ENCODE peak calls at places on chromosomes 11 and 22, in five cellular contexts. One of them, this sample, is unnamed.

GRCh38 chr22:19704355-19705015 is 9.8 kb upstream of the SEPTIN5 start:
- DNase-seq in H7: peak
- DNase-seq in esophagus squamous epithelium: no peak
- DNase-seq in DMS53: peak
- DNase-seq in T-helper 2 cell: no peak
- DNase-seq in this sample: no peak

GRCh38 chr11:122033193-122033592 is 82.8 kb downstream of the BLID start:
- DNase-seq in H7: no peak
- DNase-seq in T-helper 2 cell: no peak
- DNase-seq in esophagus squamous epithelium: no peak
- DNase-seq in DMS53: no peak
- DNase-seq in this sample: no peak

GRCh38 chr11:77039491-77040400 is 5.5 kb downstream of the B3GNT6 start:
- DNase-seq in H7: peak
- DNase-seq in DMS53: peak
- DNase-seq in T-helper 2 cell: no peak
- DNase-seq in esophagus squamous epithelium: no peak
- DNase-seq in this sample: peak

GRCh38 chr11:57546869-57547518 is 9.6 kb downstream of the SMTNL1 start:
- DNase-seq in H7: peak
- DNase-seq in esophagus squamous epithelium: no peak
- DNase-seq in DMS53: peak
- DNase-seq in T-helper 2 cell: no peak
- DNase-seq in this sample: peak

GRCh38 chr11:100876826-100877545 is 189.9 kb downstream of the ARHGAP42 start:
- DNase-seq in DMS53: peak
- DNase-seq in H7: no peak
- DNase-seq in esophagus squamous epithelium: no peak
- DNase-seq in T-helper 2 cell: no peak
- DNase-seq in this sample: peak

GRCh38 chr11:70650075-70650909 is 252.0 kb downstream of the CTTN start:
- DNase-seq in esophagus squamous epithelium: no peak
- DNase-seq in DMS53: peak
- DNase-seq in H7: peak
- DNase-seq in T-helper 2 cell: no peak
- DNase-seq in this sample: peak

GRCh38 chr11:8265681-8266241 is 2.1 kb upstream of the LMO1 start:
- DNase-seq in DMS53: peak
- DNase-seq in esophagus squamous epithelium: no peak
- DNase-seq in H7: peak
- DNase-seq in T-helper 2 cell: no peak
- DNase-seq in this sample: peak

GRCh38 chr11:120931057-120931779 is 92.7 kb upstream of the TBCEL start:
- DNase-seq in H7: no peak
- DNase-seq in T-helper 2 cell: no peak
- DNase-seq in DMS53: peak
- DNase-seq in esophagus squamous epithelium: no peak
- DNase-seq in this sample: peak

GRCh38 chr11:86043765-86044534 is 24.9 kb downstream of the PICALM start:
- DNase-seq in DMS53: no peak
- DNase-seq in esophagus squamous epithelium: no peak
- DNase-seq in H7: no peak
- DNase-seq in T-helper 2 cell: no peak
- DNase-seq in this sample: no peak

GRCh38 chr11:91067666-91068065 is 844.8 kb upstream of the CHORDC1 start:
- DNase-seq in DMS53: no peak
- DNase-seq in T-helper 2 cell: no peak
- DNase-seq in H7: no peak
- DNase-seq in esophagus squamous epithelium: no peak
- DNase-seq in this sample: no peak

GRCh38 chr11:35321532-35322320 is 97.6 kb downstream of the SLC1A2 start:
- DNase-seq in esophagus squamous epithelium: no peak
- DNase-seq in H7: no peak
- DNase-seq in DMS53: no peak
- DNase-seq in T-helper 2 cell: no peak
- DNase-seq in this sample: no peak

GRCh38 chr11:783581-784015 is 6.3 kb downstream of the CEND1 start:
- DNase-seq in DMS53: no peak
- DNase-seq in esophagus squamous epithelium: no peak
- DNase-seq in T-helper 2 cell: no peak
- DNase-seq in H7: peak
- DNase-seq in this sample: peak

GRCh38 chr11:46554205-46555162 is 39.3 kb downstream of the AMBRA1 start:
- DNase-seq in H7: no peak
- DNase-seq in T-helper 2 cell: no peak
- DNase-seq in DMS53: peak
- DNase-seq in esophagus squamous epithelium: no peak
- DNase-seq in this sample: peak

GRCh38 chr11:18844753-18845367 is 53.3 kb upstream of the PTPN5 start:
- DNase-seq in DMS53: peak
- DNase-seq in T-helper 2 cell: no peak
- DNase-seq in H7: peak
- DNase-seq in esophagus squamous epithelium: no peak
- DNase-seq in this sample: peak

GRCh38 chr11:70111269-70112016 is 33.3 kb downstream of the ANO1 start:
- DNase-seq in T-helper 2 cell: no peak
- DNase-seq in DMS53: no peak
- DNase-seq in H7: no peak
- DNase-seq in esophagus squamous epithelium: no peak
- DNase-seq in this sample: peak

GRCh38 chr11:17898071-17898470 is 114.8 kb downstream of the SERGEF start:
- DNase-seq in DMS53: no peak
- DNase-seq in esophagus squamous epithelium: no peak
- DNase-seq in H7: no peak
- DNase-seq in T-helper 2 cell: no peak
- DNase-seq in this sample: no peak

GRCh38 chr11:128052912-128053641 is 534.3 kb downstream of the ETS1 start:
- DNase-seq in T-helper 2 cell: no peak
- DNase-seq in esophagus squamous epithelium: no peak
- DNase-seq in DMS53: peak
- DNase-seq in H7: no peak
- DNase-seq in this sample: no peak

GRCh38 chr11:10450451-10451398 is 4.3 kb upstream of the AMPD3 start:
- DNase-seq in T-helper 2 cell: peak
- DNase-seq in H7: peak
- DNase-seq in DMS53: peak
- DNase-seq in esophagus squamous epithelium: no peak
- DNase-seq in this sample: peak

GRCh38 chr11:112294688-112295340 is 34.2 kb upstream of the PLET1 start:
- DNase-seq in DMS53: no peak
- DNase-seq in esophagus squamous epithelium: no peak
- DNase-seq in T-helper 2 cell: no peak
- DNase-seq in H7: no peak
- DNase-seq in this sample: no peak

GRCh38 chr11:78318733-78319132 is 98.9 kb downstream of the GAB2 start:
- DNase-seq in T-helper 2 cell: no peak
- DNase-seq in DMS53: no peak
- DNase-seq in esophagus squamous epithelium: no peak
- DNase-seq in H7: no peak
- DNase-seq in this sample: no peak

GRCh38 chr22:48803993-48804810 is 1023.5 kb downstream of the BRD1 start:
- DNase-seq in DMS53: no peak
- DNase-seq in H7: peak
- DNase-seq in T-helper 2 cell: no peak
- DNase-seq in esophagus squamous epithelium: no peak
- DNase-seq in this sample: no peak

GRCh38 chr11:121961228-121961860 is 154.7 kb downstream of the BLID start:
- DNase-seq in esophagus squamous epithelium: no peak
- DNase-seq in H7: no peak
- DNase-seq in DMS53: no peak
- DNase-seq in T-helper 2 cell: no peak
- DNase-seq in this sample: no peak

GRCh38 chr11:45902452-45903380 is 4.4 kb downstream of the FREY1 start:
- DNase-seq in DMS53: no peak
- DNase-seq in T-helper 2 cell: no peak
- DNase-seq in H7: peak
- DNase-seq in esophagus squamous epithelium: no peak
- DNase-seq in this sample: no peak

GRCh38 chr11:103364687-103365086 is 255.5 kb downstream of the DYNC2H1 start:
- DNase-seq in T-helper 2 cell: no peak
- DNase-seq in H7: no peak
- DNase-seq in DMS53: no peak
- DNase-seq in esophagus squamous epithelium: no peak
- DNase-seq in this sample: no peak

GRCh38 chr11:18775492-18776292 is 15.9 kb downstream of the PTPN5 start:
- DNase-seq in H7: peak
- DNase-seq in T-helper 2 cell: peak
- DNase-seq in esophagus squamous epithelium: no peak
- DNase-seq in DMS53: peak
- DNase-seq in this sample: peak

GRCh38 chr11:1863352-1864215 is 10.7 kb downstream of the LSP1 start:
- DNase-seq in DMS53: peak
- DNase-seq in esophagus squamous epithelium: no peak
- DNase-seq in T-helper 2 cell: no peak
- DNase-seq in H7: peak
- DNase-seq in this sample: peak

GRCh38 chr11:84003181-84003580 is 717.0 kb upstream of the CCDC90B start:
- DNase-seq in esophagus squamous epithelium: no peak
- DNase-seq in T-helper 2 cell: no peak
- DNase-seq in H7: no peak
- DNase-seq in DMS53: no peak
- DNase-seq in this sample: no peak

GRCh38 chr11:19433791-19434190 is 193.0 kb upstream of the E2F8 start:
- DNase-seq in T-helper 2 cell: no peak
- DNase-seq in esophagus squamous epithelium: no peak
- DNase-seq in DMS53: no peak
- DNase-seq in H7: no peak
- DNase-seq in this sample: no peak

GRCh38 chr11:6610591-6610990 is 1.4 kb downstream of the TAF10 start:
- DNase-seq in DMS53: no peak
- DNase-seq in H7: no peak
- DNase-seq in T-helper 2 cell: no peak
- DNase-seq in esophagus squamous epithelium: no peak
- DNase-seq in this sample: no peak